ENCODE peak calls at places on chromosome 12, in five cellular contexts. Z is activated CD8-positive, alpha-beta T cell treated with anti-CD3 and anti-CD28 coated beads, Interleukin-2, amount 10 ng/mL, durations not matched to agents 7 days and 5 days; O is T-helper 17 cell; B is naive B cell; E is GM23248. Q is an unnamed sample.
A peak's percentile ranks its signal among the peaks of the same experiment; 100 is the strongest.

GRCh38 chr12:132210223-132211055 is 66.2 kb downstream of the NOC4L start:
- DNase-seq in E (no peak), O (no peak), B (no peak), Z (no peak), Q (no peak)

GRCh38 chr12:93223440-93224426 is 154.0 kb upstream of the NUDT4 start:
- DNase-seq in Z (no peak), E (peak; percentile 62), O (no peak), B (no peak), Q (peak; percentile 57)

GRCh38 chr12:92403210-92404175 is 257.8 kb upstream of the BTG1 start:
- DNase-seq in Z (peak; percentile 85), B (peak; percentile 77), E (no peak), O (peak; percentile 30), Q (no peak)

GRCh38 chr12:34391771-34392581 is 369.7 kb downstream of the ALG10 start:
- DNase-seq in Z (no peak), B (no peak), E (no peak), O (no peak), Q (no peak)

GRCh38 chr12:117897379-117898161 is 71.2 kb downstream of the KSR2 start:
- DNase-seq in Z (no peak), O (no peak), B (no peak), E (no peak), Q (no peak)

GRCh38 chr12:104064842-104065441 is 611 bp downstream of the HCFC2 start:
- DNase-seq in Z (no peak), B (no peak), E (peak; percentile 65), O (no peak), Q (peak; percentile 14)

GRCh38 chr12:132356686-132357622 is 27.6 kb upstream of the GALNT9 start:
- DNase-seq in E (peak; percentile 87), B (no peak), Z (no peak), O (no peak), Q (peak; percentile 69)

GRCh38 chr12:50276912-50277671 is 6.2 kb downstream of the LIMA1 start:
- DNase-seq in B (no peak), Z (no peak), O (no peak), E (peak; percentile 44), Q (no peak)

GRCh38 chr12:120939954-120940353 is 35.8 kb upstream of the SPPL3 start:
- DNase-seq in Z (no peak), B (no peak), O (no peak), E (no peak), Q (no peak)

GRCh38 chr12:109461846-109462766 is 15.0 kb downstream of the KCTD10 start:
- DNase-seq in Z (no peak), B (no peak), O (no peak), E (peak; percentile 98), Q (peak; percentile 100)

GRCh38 chr12:34384693-34385092 is 362.4 kb downstream of the ALG10 start:
- DNase-seq in B (no peak), Z (no peak), O (no peak), E (no peak), Q (no peak)

GRCh38 chr12:11513288-11513687 is 117.9 kb upstream of the PRB2 start:
- DNase-seq in E (peak; percentile 35), B (no peak), O (no peak), Z (no peak), Q (no peak)

GRCh38 chr12:130977046-130977758 is 23.5 kb downstream of the ADGRD1 start:
- DNase-seq in E (no peak), B (no peak), Z (no peak), O (no peak), Q (no peak)

GRCh38 chr12:3527181-3527580 is 36.2 kb downstream of the PRMT8 start:
- DNase-seq in O (no peak), B (no peak), E (peak; percentile 80), Z (no peak), Q (peak; percentile 29)

GRCh38 chr12:51908876-51909592 is 1.7 kb downstream of the ACVRL1 start:
- DNase-seq in E (no peak), Z (no peak), O (no peak), B (no peak), Q (no peak)

GRCh38 chr12:12745576-12746211 is 28.5 kb downstream of the CDKN1B start:
- DNase-seq in E (no peak), Z (no peak), B (no peak), O (no peak), Q (no peak)

GRCh38 chr12:53750812-53751335 is 905 bp downstream of the CISTR start:
- DNase-seq in Z (no peak), O (no peak), E (peak; percentile 43), B (peak; percentile 49), Q (no peak)

GRCh38 chr12:5487076-5487475 is 55.2 kb downstream of the NTF3 start:
- DNase-seq in O (no peak), E (no peak), Z (no peak), B (no peak), Q (no peak)

GRCh38 chr12:4483885-4484823 is 38.5 kb upstream of the FGF6 start:
- DNase-seq in Z (no peak), E (no peak), O (no peak), B (no peak), Q (no peak)

Q was measured in AG10803.